ENCODE peak calls at places on chromosomes 4 and X, in five cellular contexts. I is ovary, T is transverse colon, O is heart left ventricle, P is left ventricle myocardium inferior. G is an unnamed sample. For H3K9me3, the result is how much of the 10 kb centered on the place peaks cover.

GRCh38 chr4:10099521-10100325 is 16.9 kb downstream of the WDR1 start:
- DNase-seq in O (no peak), T (no peak), I (no peak), P (no peak), G (peak)

GRCh38 chrX:17792842-17793241 is 55.5 kb downstream of the SCML1 start:
- DNase-seq in P (no peak), O (no peak), I (no peak), T (no peak), G (no peak)

GRCh38 chrX:98956014-98956413 is 1454.1 kb downstream of the PCDH19 start:
- DNase-seq in T (no peak), O (no peak), P (no peak), I (no peak), G (no peak)

GRCh38 chr4:23023121-23023520 is 330.4 kb downstream of the GBA3 start:
- DNase-seq in I (no peak), O (no peak), T (no peak), P (no peak), G (no peak)

GRCh38 chr4:64174247-64174882 is 234.9 kb downstream of the TECRL start:
- DNase-seq in O (no peak), I (no peak), T (no peak), P (no peak), G (no peak)

GRCh38 chrX:128436397-128437103 is 384.3 kb upstream of the ACTRT1 start:
- DNase-seq in I (no peak), T (no peak), O (no peak), P (no peak), G (no peak)

GRCh38 chr4:26015133-26015651 is 101.2 kb downstream of the SMIM20 start:
- DNase-seq in T (no peak), I (no peak), O (peak), P (peak), G (no peak)

GRCh38 chr4:144579411-144580020 is 66.4 kb upstream of the HHIP start:
- DNase-seq in I (no peak), T (no peak), P (no peak), O (no peak), G (no peak)

GRCh38 chr4:151857368-151857767 is 96.6 kb upstream of the GATB start:
- DNase-seq in O (no peak), T (no peak), I (no peak), P (no peak), G (no peak)

GRCh38 chrX:104684077-104684476 is 118.1 kb downstream of the IL1RAPL2 start:
- DNase-seq in I (no peak), O (no peak), T (no peak), P (no peak), G (no peak)

GRCh38 chr4:78560296-78560963 is 8.9 kb downstream of the ANXA3 start:
- DNase-seq in P (no peak), O (no peak), T (no peak), I (no peak), G (no peak)

GRCh38 chr4:139767168-139767567 is 101.5 kb downstream of the MGST2 start:
- DNase-seq in O (no peak), I (no peak), T (no peak), P (no peak), G (no peak)

GRCh38 chrX:115892787-115893671 is 277.5 kb upstream of the AGTR2 start:
- DNase-seq in O (no peak), I (peak), P (no peak), T (peak), G (peak)

GRCh38 chr4:168558587-168558986 is 61.7 kb downstream of the PALLD start:
- DNase-seq in I (no peak), P (no peak), O (no peak), T (no peak), G (no peak)

GRCh38 chrX:63657821-63658220 is 127.2 kb downstream of the ARHGEF9 start:
- DNase-seq in P (peak), O (peak), T (no peak), I (no peak), G (no peak)

GRCh38 chrX:111100191-111100590 is 4.2 kb downstream of the PAK3 start:
- DNase-seq in I (no peak), P (no peak), O (no peak), T (peak), G (peak)

GRCh38 chr4:155568641-155569040 is 98.0 kb upstream of the GUCY1A1 start:
- DNase-seq in T (no peak), I (no peak), P (no peak), O (no peak), G (no peak)

GRCh38 chr4:172143605-172144314 is 330.6 kb downstream of the GALNTL6 start:
- DNase-seq in O (no peak), T (no peak), I (no peak), P (no peak), G (no peak)

DNA sequence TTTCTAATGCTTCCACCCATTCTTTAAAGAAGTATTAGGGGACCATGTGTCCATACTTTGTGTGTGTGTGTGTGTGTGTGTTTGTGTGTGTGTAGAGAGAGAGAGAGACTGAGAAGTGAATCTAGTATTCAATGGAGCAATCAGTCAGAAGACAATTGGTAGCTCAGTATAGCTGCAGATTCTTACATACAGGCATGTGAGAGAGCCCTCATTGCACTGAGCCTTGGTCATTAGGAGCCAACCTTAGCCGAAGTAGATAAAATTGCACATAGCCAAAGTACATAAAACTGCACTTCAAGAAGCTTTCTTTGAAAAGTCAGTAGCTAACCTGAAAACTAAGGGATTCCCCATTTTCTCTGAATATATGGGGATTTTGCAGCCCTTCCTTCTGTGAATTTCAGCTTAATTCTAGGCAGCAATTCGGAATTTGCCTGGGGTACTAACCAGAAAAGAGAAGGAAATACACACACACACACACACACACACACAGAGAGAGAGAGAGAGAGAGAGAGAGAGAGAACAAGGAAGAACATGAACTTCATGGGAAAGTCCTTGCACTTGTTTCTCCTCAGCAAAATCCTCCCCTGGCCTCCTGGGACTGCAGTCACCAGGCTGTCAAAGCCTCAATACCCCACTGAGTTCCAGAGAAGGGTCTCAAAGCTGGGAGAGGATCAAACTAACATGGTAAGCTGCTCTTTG is 1.7 kb upstream of the PRDM8 start:
- DNase-seq in O (no peak), T (no peak), I (no peak), P (no peak), G (no peak)
- H3K4me3 ChIP-seq in O (no peak), T (no peak), I (no peak), P (no peak), G (no peak)

DNA sequence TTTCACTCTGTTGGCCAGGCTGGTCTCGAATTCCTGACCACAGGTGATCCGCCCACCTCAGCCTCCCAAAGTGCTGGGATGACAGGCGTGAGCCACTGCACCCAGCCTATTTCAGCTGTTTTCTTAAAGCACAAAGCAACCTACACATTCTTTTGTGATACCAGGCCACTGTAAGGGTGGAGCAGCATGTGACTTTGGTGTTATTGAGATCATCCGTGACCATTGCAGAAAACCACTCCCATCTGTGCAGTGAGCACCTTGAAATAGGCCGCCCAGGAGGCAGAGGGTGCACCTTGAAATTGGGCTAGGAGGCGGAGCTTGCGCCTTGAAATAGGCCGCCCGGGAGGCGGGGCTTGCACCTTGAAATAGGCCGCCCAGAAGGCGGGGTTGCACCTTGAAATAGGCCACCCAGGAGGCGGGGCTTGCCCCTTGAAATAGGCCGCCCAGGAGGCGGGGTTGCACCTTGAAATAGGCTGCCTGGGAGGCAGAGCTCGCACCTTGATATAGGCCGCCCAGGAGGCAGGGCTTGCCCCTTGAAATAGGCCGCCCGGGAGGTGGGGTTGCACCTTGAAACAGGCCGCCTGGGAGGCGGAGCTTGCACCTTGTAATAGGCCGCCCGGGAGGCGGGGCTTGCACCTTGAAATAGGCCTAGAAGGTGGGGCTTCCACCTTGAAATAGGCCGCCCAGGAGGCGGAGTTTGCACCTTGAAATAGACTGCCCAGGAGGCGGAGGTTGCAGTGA is 9.0 kb upstream of the SLC25A6 start:
- DNase-seq in I (peak), O (no peak), T (no peak), P (peak), G (no peak)
- H3K27ac ChIP-seq in I (no peak), O (no peak), T (no peak), P (no peak), G (no peak)

GRCh38 chr4:108725457-108725856 is 37.4 kb downstream of the ETNPPL start:
- DNase-seq in O (no peak), P (no peak), I (no peak), T (no peak), G (no peak)
- H3K9me3 ChIP-seq in O (under half), P (under half), I (under half), T (under half), G (under half)

GRCh38 chr4:6065166-6065565 is 46.9 kb upstream of the C4orf50 start:
- DNase-seq in I (no peak), T (no peak), O (no peak), P (no peak), G (no peak)

GRCh38 chr4:6063684-6064083 is 45.5 kb upstream of the C4orf50 start:
- DNase-seq in T (no peak), O (no peak), I (no peak), P (no peak), G (no peak)

GRCh38 chr4:6064383-6064782 is 46.2 kb upstream of the C4orf50 start:
- DNase-seq in T (no peak), O (no peak), I (no peak), P (no peak), G (no peak)

GRCh38 chr4:6069845-6070709 is 51.8 kb upstream of the C4orf50 start:
- DNase-seq in P (no peak), T (no peak), O (no peak), I (no peak), G (no peak)

DNA sequence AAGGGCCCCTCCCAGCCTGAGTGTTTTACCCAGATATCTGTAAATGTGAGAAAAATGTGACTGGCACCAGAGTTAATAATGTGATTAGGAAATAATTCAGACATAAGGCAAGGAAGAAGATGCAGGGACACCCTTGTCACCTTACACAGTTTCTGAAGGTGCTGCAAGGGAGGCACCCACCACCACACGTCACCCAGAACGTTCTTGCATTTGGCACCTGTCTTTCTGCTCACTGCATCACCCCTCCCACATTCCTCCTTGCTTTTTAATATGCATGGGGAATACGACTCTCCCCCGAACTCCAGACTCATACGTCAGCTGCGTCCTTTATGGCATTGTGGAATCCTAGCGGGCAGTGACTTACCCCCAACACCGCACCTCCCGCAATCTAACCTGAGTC is 48.0 kb upstream of the C4orf50 start:
- DNase-seq in I (no peak), P (no peak), T (no peak), O (no peak), G (no peak)
- H3K4me3 ChIP-seq in I (no peak), P (no peak), T (no peak), O (no peak), G (no peak)

GRCh38 chr4:98801259-98801725 is 127.6 kb downstream of the EIF4E start:
- DNase-seq in T (no peak), I (no peak), O (no peak), P (no peak), G (no peak)
- H3K27ac ChIP-seq in T (no peak), I (no peak), O (no peak), P (no peak), G (no peak)

GRCh38 chr4:273312-274017 is 31.8 kb downstream of the ZNF732 start:
- DNase-seq in P (no peak), T (no peak), O (no peak), I (no peak), G (no peak)
- H3K9me3 ChIP-seq in P (half or more), T (half or more), O (under half), I (under half), G (under half)

GRCh38 chrX:29308726-29309125 is 721.5 kb downstream of the IL1RAPL1 start:
- DNase-seq in I (no peak), O (no peak), P (no peak), T (no peak), G (no peak)
- H3K4me3 ChIP-seq in I (no peak), O (no peak), P (no peak), T (no peak), G (no peak)

GRCh38 chr4:60400599-60400998 is 799.5 kb upstream of the ADGRL3 start:
- DNase-seq in O (no peak), P (no peak), T (no peak), I (no peak), G (no peak)
- H3K27ac ChIP-seq in O (no peak), P (no peak), T (no peak), I (no peak), G (no peak)

DNA sequence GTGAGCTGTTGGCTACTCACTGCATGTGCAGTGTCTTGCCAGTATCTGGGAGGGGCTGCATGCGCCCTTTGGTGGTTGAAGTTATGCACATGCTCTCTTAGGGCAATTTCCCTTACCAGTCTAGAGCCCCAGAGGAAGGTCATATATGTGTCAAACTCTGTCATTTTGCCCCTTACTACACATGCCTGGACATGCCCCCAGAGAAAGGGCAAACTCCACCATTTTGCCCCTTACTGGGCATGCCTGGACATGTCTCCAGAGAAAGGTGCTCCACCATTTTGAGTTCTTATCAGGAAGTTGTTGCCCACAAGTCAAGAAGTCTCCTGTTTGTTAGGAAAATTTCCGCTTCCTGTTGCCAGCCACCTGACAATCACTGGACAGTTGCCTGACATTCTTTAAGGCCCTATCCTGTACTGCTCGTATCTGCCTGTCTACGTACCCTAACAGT is 56.4 kb upstream of the PLAC8 start:
- DNase-seq in T (no peak), P (no peak), O (no peak), I (no peak), G (no peak)
- H3K9me3 ChIP-seq in T (under half), P (under half), O (under half), I (under half), G (under half)

G was measured in CD4-positive, alpha-beta memory T cell.